ENCODE peak calls at places on chromosomes 1 and 21, in five cellular contexts. X is psoas muscle, F is HL-60, R is transverse colon, W is sigmoid colon. Q is an unnamed sample.

GRCh38 chr1:77416692-77417450 is 135.1 kb downstream of the AK5 start:
- DNase-seq in X (no peak), F (peak), R (no peak), W (no peak), Q (no peak)

GRCh38 chr1:24263211-24263610 is 55.9 kb upstream of the GRHL3 start:
- DNase-seq in X (no peak), F (no peak), R (no peak), W (no peak), Q (no peak)

GRCh38 chr1:1308756-1309524 is 543 bp downstream of the PUSL1 start:
- DNase-seq in X (no peak), F (peak), R (peak), W (peak), Q (peak)

GRCh38 chr21:44402323-44403105 is 49.1 kb downstream of the TRPM2 start:
- DNase-seq in X (peak), F (no peak), R (no peak), W (no peak), Q (no peak)

GRCh38 chr1:172109357-172109756 is 268.1 kb downstream of the DNM3 start:
- DNase-seq in X (no peak), F (no peak), R (no peak), W (no peak), Q (no peak)

GRCh38 chr21:14403681-14404318 is 20.9 kb upstream of the HSPA13 start:
- DNase-seq in X (no peak), F (peak), R (no peak), W (no peak), Q (no peak)

GRCh38 chr1:87329756-87330200 is 1.1 kb downstream of the LMO4 start:
- DNase-seq in X (no peak), F (peak), R (no peak), W (no peak), Q (no peak)

GRCh38 chr1:25810341-25811299 is 9.1 kb upstream of the MTFR1L start:
- DNase-seq in X (peak), F (peak), R (peak), W (peak), Q (peak)

GRCh38 chr1:214823311-214824117 is 220.5 kb downstream of the CENPF start:
- DNase-seq in X (no peak), F (peak), R (no peak), W (no peak), Q (no peak)

GRCh38 chr1:172883844-172884243 is 166.9 kb downstream of the TNFSF18 start:
- DNase-seq in X (no peak), F (no peak), R (no peak), W (no peak), Q (no peak)

GRCh38 chr21:34363733-34364132 is at the start of gene KCNE2:
- DNase-seq in X (no peak), F (no peak), R (peak), W (no peak), Q (peak)

GRCh38 chr1:54987830-54988705 is 7.6 kb downstream of the TMEM61 start:
- DNase-seq in X (no peak), F (no peak), R (no peak), W (no peak), Q (no peak)

GRCh38 chr1:219085082-219085481 is 88.6 kb upstream of the LYPLAL1 start:
- DNase-seq in X (no peak), F (no peak), R (no peak), W (no peak), Q (no peak)

GRCh38 chr21:45444385-45444784 is 39.4 kb downstream of the COL18A1 start:
- DNase-seq in X (peak), F (no peak), R (no peak), W (no peak), Q (no peak)

GRCh38 chr1:115529216-115529897 is 112.4 kb upstream of the VANGL1 start:
- DNase-seq in X (no peak), F (no peak), R (no peak), W (no peak), Q (no peak)

GRCh38 chr1:40668769-40669525 is 3.5 kb upstream of the RIMS3 start:
- DNase-seq in X (peak), F (peak), R (peak), W (peak), Q (peak)

GRCh38 chr1:6424000-6424565 is 493 bp upstream of the ESPN start:
- DNase-seq in X (no peak), F (no peak), R (no peak), W (no peak), Q (no peak)

GRCh38 chr21:39911286-39911685 is 44.0 kb downstream of the PCP4 start:
- DNase-seq in X (no peak), F (no peak), R (no peak), W (no peak), Q (no peak)

GRCh38 chr1:59066231-59066630 is 230.7 kb upstream of the FGGY start:
- DNase-seq in X (no peak), F (no peak), R (no peak), W (no peak), Q (no peak)

GRCh38 chr1:67752306-67752705 is 67.3 kb downstream of the GADD45A start:
- DNase-seq in X (no peak), F (no peak), R (no peak), W (no peak), Q (no peak)

GRCh38 chr1:54798769-54799641 is 2.1 kb downstream of the TTC22 start:
- DNase-seq in X (peak), F (peak), R (peak), W (peak), Q (no peak)

GRCh38 chr1:15965228-15965767 is 10.6 kb downstream of the ZBTB17 start:
- DNase-seq in X (no peak), F (no peak), R (no peak), W (no peak), Q (no peak)

GRCh38 chr1:2353215-2353906 is 38.0 kb downstream of the MORN1 start:
- DNase-seq in X (peak), F (no peak), R (no peak), W (peak), Q (no peak)

GRCh38 chr1:59692591-59692990 is 122.2 kb upstream of the HOOK1 start:
- DNase-seq in X (no peak), F (peak), R (no peak), W (no peak), Q (no peak)

GRCh38 chr1:176211395-176212165 is 4.5 kb upstream of the COP1 start:
- DNase-seq in X (no peak), F (peak), R (no peak), W (no peak), Q (no peak)

GRCh38 chr21:44089001-44089911 is 17.9 kb upstream of the PWP2 start:
- DNase-seq in X (no peak), F (peak), R (peak), W (peak), Q (no peak)

GRCh38 chr1:56788588-56788987 is 30.6 kb downstream of the FYB2 start:
- DNase-seq in X (peak), F (no peak), R (peak), W (no peak), Q (no peak)

DNA sequence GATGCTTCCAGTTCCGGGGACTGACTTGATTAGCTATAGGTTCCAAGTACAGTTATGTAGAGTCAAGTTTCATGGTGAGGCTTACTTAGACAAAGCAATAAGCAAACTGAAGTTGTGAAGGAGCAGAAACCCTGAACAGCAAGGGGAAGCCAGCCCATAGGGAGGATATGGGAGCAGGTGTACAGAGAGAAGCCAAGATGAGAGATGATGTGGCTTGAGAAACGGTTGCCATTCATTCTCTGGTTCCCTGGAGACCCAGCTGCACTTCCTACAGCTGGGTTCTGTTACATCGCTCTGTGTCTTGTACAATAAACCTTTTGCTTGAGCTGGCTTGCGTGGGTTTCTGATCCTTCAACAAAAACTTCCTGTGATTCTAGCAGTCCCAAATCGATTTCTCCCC is 67.1 kb downstream of the URB2 start:
- DNase-seq in X (no peak), F (no peak), R (no peak), W (no peak), Q (no peak)
- H3K4me3 ChIP-seq in X (no peak), F (no peak), R (no peak), W (no peak), Q (no peak)

DNA sequence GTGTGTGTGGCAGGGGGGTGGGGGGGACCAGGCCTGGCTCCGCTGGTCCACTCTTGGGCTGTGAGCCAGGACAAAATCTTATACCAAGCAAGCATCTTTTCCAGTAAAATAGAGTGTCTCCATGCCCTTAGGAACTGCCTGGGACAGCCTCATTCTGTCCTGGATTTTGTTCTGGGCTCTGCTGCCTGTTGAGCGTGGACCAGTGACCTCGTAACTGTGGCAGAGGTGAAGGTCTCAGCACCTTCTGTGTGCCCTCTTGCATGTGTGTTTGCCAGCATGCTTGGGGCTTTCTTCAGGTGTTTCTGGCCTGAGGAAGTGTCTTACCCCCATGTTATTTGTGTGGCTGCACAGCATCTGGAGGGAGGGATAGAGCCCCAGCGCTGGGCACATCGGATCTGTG is 45.7 kb downstream of the GALNT2 start:
- DNase-seq in X (peak), F (no peak), R (no peak), W (no peak), Q (peak)
- H3K4me3 ChIP-seq in X (no peak), F (no peak), R (no peak), W (no peak), Q (no peak)

DNA sequence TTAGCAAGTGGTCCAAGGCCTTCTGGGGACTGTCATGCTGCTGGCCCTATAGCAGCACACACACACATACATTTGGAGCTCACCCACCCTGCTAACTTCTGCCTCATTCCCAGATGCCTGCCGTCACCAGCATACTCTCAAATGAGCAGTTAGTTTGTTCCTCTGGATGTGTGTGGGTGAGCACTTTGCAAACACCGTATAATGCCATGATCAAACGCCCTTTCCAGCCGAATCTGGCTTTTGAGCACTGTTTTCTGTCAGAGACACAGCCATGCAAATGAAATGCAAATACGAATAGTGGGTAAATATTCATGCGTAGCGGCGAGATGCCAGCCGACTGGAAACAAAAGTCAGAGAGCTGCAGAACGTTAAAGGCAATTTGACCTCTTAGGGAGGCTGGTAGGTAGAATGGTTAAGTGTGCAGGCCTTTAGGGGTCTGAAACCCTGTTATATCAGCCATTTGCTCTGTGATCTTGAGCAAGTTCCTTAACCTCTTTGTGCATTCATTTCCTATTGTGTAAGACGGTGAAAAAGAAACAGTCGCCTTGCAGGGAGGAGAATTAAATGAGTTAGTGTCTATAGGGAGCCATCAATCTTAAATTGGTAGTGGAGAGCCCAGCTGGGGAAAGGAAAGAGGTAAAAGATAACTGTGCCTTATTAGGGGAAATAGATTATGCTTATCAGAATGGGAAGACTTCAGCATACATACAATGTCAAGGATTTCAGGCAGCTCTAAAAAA is 6.5 kb upstream of the SDHB start:
- DNase-seq in X (no peak), F (peak), R (no peak), W (no peak), Q (no peak)
- H3K4me3 ChIP-seq in X (no peak), F (no peak), R (no peak), W (no peak), Q (no peak)

GRCh38 chr1:30751830-30752650 is 5.5 kb downstream of the LAPTM5 start:
- DNase-seq in X (no peak), F (no peak), R (no peak), W (no peak), Q (no peak)
- H3K4me3 ChIP-seq in X (no peak), F (no peak), R (no peak), W (no peak), Q (no peak)

GRCh38 chr1:11058595-11059165 is 1.1 kb downstream of the SRM start:
- DNase-seq in X (peak), F (no peak), R (peak), W (no peak), Q (no peak)

GRCh38 chr1:11057477-11057876 is 2.3 kb downstream of the SRM start:
- DNase-seq in X (peak), F (no peak), R (no peak), W (no peak), Q (no peak)

GRCh38 chr1:11059166-11059989 is 440 bp downstream of the SRM start:
- DNase-seq in X (peak), F (no peak), R (peak), W (no peak), Q (no peak)

GRCh38 chr1:11056504-11056903 is 3.3 kb downstream of the SRM start:
- DNase-seq in X (peak), F (no peak), R (no peak), W (no peak), Q (no peak)

GRCh38 chr1:11058026-11058425 is 1.8 kb downstream of the SRM start:
- DNase-seq in X (peak), F (no peak), R (no peak), W (no peak), Q (no peak)
- H3K4me3 ChIP-seq in X (peak), F (no peak), R (no peak), W (no peak), Q (no peak)

GRCh38 chr1:174550296-174550695 is 102.5 kb downstream of the GPR52 start:
- DNase-seq in X (no peak), F (no peak), R (no peak), W (no peak), Q (no peak)
- H3K4me3 ChIP-seq in X (no peak), F (no peak), R (no peak), W (no peak), Q (no peak)

GRCh38 chr1:32144033-32144432 is 35.4 kb upstream of the TXLNA start:
- DNase-seq in X (no peak), F (no peak), R (no peak), W (no peak), Q (no peak)
- H3K4me3 ChIP-seq in X (no peak), F (no peak), R (no peak), W (no peak), Q (no peak)

DNA sequence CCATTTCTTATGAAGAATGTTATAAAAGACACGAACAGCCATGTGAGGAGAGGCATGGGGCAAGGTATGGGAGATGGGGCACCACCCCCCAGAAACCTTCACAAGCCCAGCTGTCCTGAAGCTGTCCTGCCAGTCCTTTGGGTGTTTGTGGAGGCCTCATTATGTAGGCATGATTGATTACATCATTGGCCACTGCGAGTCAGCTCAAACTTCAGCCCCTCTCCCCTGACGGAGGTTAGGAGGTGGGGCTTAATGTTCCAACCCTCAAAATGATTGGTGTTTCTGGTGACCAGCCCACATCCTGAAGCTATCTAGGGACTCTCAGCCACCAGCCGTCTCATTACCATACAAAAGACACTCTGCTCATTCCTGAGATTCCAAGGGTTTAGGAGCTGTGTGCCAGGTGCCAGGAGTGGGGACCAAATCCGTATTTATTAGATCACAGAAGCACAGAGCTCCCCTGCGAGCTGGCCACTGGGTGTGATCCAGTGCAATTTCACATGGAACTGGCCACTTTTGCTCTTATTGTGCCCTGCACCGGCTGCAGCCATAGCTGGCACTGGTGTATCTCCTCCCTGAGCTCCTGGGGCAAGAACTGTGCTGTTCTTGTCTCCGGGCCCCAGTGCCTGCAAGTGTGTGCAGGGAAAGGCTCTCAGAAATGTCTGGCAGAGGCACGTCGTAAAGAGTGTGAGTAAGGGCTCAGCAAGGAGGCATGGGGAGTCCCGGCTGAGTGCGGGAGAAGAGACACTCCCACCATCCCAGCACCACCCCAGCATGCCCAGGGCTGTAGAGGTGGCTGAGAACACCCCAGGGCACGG is 10.5 kb downstream of the KIAA1614 start:
- DNase-seq in X (no peak), F (no peak), R (no peak), W (no peak), Q (no peak)
- H3K4me3 ChIP-seq in X (no peak), F (no peak), R (no peak), W (no peak), Q (no peak)

GRCh38 chr1:158055854-158056253 is 62.4 kb downstream of the KIRREL1 start:
- DNase-seq in X (no peak), F (no peak), R (no peak), W (no peak), Q (peak)
- H3K4me3 ChIP-seq in X (no peak), F (no peak), R (no peak), W (no peak), Q (no peak)

DNA sequence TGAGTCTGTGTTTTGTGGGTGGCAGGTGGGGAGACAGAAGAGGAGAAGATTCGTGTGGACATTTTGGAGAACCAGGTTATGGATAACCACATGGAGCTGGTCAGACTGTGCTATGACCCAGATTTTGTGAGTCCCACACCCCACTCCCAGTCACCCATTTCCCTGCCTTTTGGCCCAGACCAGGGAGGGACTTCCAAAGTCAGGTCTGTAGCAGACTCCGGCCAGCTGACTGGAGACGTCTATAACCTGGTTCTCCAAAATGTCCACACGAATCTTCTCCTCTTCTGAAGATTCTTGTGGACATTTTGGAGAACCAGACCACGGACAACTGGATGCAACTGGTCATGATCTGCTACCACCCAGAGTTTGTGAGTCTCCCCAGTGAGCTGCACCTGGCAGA is 1.6 kb downstream of the GSTM5 start:
- DNase-seq in X (no peak), F (no peak), R (no peak), W (no peak), Q (no peak)
- H3K4me3 ChIP-seq in X (no peak), F (no peak), R (no peak), W (no peak), Q (no peak)

Q was measured in adrenal gland.